ENCODE peak calls at places on chromosomes 16 and 17, in eight cellular contexts. D is left colon; K is LHCN-M2; F is midbrain; M is activated naive CD4-positive, alpha-beta T cell; P is CD4-positive, alpha-beta T cell; R is anterior cingulate cortex; S is iris pigment epithelial cell. W is an unnamed sample.

GRCh38 chr17:29749045-29749825 is 126.5 kb upstream of the CORO6 start:
- DNase-seq in P (no peak), S (no peak), R (no peak), K (no peak), M (no peak), F (no peak), D (no peak), W (no peak)

GRCh38 chr16:57893559-57894389 is 77.2 kb downstream of the CNGB1 start:
- DNase-seq in K (peak; percentile 71), P (no peak), F (no peak), M (no peak), R (no peak), S (peak; percentile 97), D (no peak), W (peak; percentile 86)

GRCh38 chr16:8931864-8932263 is 31.8 kb downstream of the USP7 start:
- DNase-seq in K (peak; percentile 36), S (peak; percentile 64), P (peak; percentile 49), M (no peak), F (peak; percentile 27), R (no peak), D (no peak), W (peak; percentile 79)

GRCh38 chr16:68520649-68521086 is 18.4 kb upstream of the ZFP90 start:
- DNase-seq in D (peak; percentile 82), F (peak; percentile 66), S (peak; percentile 75), M (peak; percentile 56), P (peak; percentile 84), K (peak; percentile 71), R (peak; percentile 46), W (peak; percentile 89)

GRCh38 chr16:16143038-16143763 is 80.1 kb downstream of the ABCC6 start:
- DNase-seq in S (no peak), M (no peak), R (no peak), F (no peak), P (no peak), K (no peak), D (no peak), W (no peak)

GRCh38 chr17:81863123-81863675 is 2.9 kb upstream of the P4HB start:
- DNase-seq in R (no peak), D (no peak), F (no peak), K (no peak), S (no peak), P (no peak), M (no peak), W (no peak)

GRCh38 chr16:19162085-19162484 is 6.0 kb upstream of the SYT17 start:
- DNase-seq in M (no peak), K (peak; percentile 58), F (no peak), D (no peak), R (no peak), S (peak; percentile 25), P (no peak), W (no peak)

GRCh38 chr16:54351171-54351570 is 64.6 kb upstream of the IRX3 start:
- DNase-seq in P (no peak), R (no peak), S (no peak), M (no peak), D (no peak), F (no peak), K (no peak), W (peak; percentile 51)

GRCh38 chr16:87322360-87322759 is 5.2 kb upstream of the C16orf95 start:
- DNase-seq in F (no peak), M (no peak), D (no peak), R (no peak), K (no peak), S (no peak), P (no peak), W (no peak)

GRCh38 chr16:85291302-85292148 is 179.3 kb upstream of the CIBAR2 start:
- DNase-seq in M (no peak), R (peak; percentile 58), P (no peak), K (no peak), D (peak; percentile 62), F (peak; percentile 84), S (no peak), W (no peak)

GRCh38 chr16:57694556-57695377 is at the start of gene DRC7:
- DNase-seq in P (no peak), R (peak; percentile 36), K (peak; percentile 34), S (peak; percentile 57), F (peak; percentile 60), M (no peak), D (no peak), W (peak; percentile 76)

GRCh38 chr16:49631521-49632041 is 224.3 kb downstream of the ZNF423 start:
- DNase-seq in K (no peak), P (no peak), R (no peak), F (no peak), M (no peak), D (no peak), S (no peak), W (peak; percentile 68)

GRCh38 chr16:85316321-85316919 is 204.1 kb upstream of the CIBAR2 start:
- DNase-seq in S (peak; percentile 54), R (peak; percentile 24), D (peak; percentile 62), F (peak; percentile 63), M (no peak), P (peak; percentile 24), K (peak; percentile 41), W (peak; percentile 83)

GRCh38 chr16:22638393-22639206 is 127.9 kb downstream of the NPIPB5 start:
- DNase-seq in D (no peak), F (no peak), M (no peak), S (peak; percentile 11), P (no peak), R (no peak), K (peak; percentile 65), W (no peak)

GRCh38 chr17:35627417-35627816 is 40.3 kb downstream of the AP2B1 start:
- DNase-seq in P (no peak), K (no peak), D (no peak), F (no peak), M (no peak), R (no peak), S (peak; percentile 1), W (no peak)

GRCh38 chr17:42361781-42362186 is 26.5 kb downstream of the STAT3 start:
- DNase-seq in P (peak; percentile 23), S (no peak), R (no peak), D (no peak), F (no peak), M (no peak), K (no peak), W (peak; percentile 23)

GRCh38 chr17:80313160-80313829 is 52.6 kb downstream of the RNF213 start:
- DNase-seq in K (no peak), P (no peak), M (no peak), D (no peak), F (no peak), S (no peak), R (no peak), W (no peak)

GRCh38 chr16:55697867-55698266 is 42.1 kb downstream of the SLC6A2 start:
- DNase-seq in S (no peak), P (no peak), M (no peak), D (no peak), R (no peak), K (no peak), F (no peak), W (no peak)

GRCh38 chr17:54901230-54901847 is 687 bp downstream of the TOM1L1 start:
- DNase-seq in F (no peak), P (no peak), M (no peak), R (no peak), S (no peak), D (peak; percentile 33), K (peak; percentile 67), W (peak; percentile 30)

GRCh38 chr17:64662774-64663367 is 764 bp upstream of the SMURF2 start:
- DNase-seq in K (no peak), D (no peak), F (no peak), S (no peak), M (no peak), P (no peak), R (no peak), W (no peak)

GRCh38 chr17:14067347-14067746 is 2.0 kb upstream of the COX10 start:
- DNase-seq in F (no peak), R (no peak), D (no peak), P (no peak), K (no peak), M (no peak), S (no peak), W (no peak)

GRCh38 chr16:29806641-29807425 is 504 bp downstream of the MAZ start:
- DNase-seq in F (peak; percentile 25), D (peak; percentile 64), P (peak; percentile 52), K (peak; percentile 66), R (no peak), M (no peak), S (no peak), W (peak; percentile 68)

W was measured in astrocyte of the hippocampus.